ENCODE peak calls at places on chromosomes 16 and 17, in eight cellular contexts. Q is left ventricle myocardium inferior, J is lung, B is psoas muscle, V is heart left ventricle, M is B cell, K is colonic mucosa, D is type B pancreatic cell. W is an unnamed sample.

GRCh38 chr16:25141648-25142047 is 30.1 kb downstream of the LCMT1 start:
- DNase-seq in Q (no peak), J (no peak), B (no peak), V (no peak), M (no peak), K (no peak), D (no peak), W (no peak)

GRCh38 chr16:23333962-23334361 is 31.9 kb downstream of the SCNN1B start:
- DNase-seq in Q (no peak), J (no peak), B (no peak), V (no peak), M (no peak), K (no peak), D (no peak), W (no peak)

GRCh38 chr17:81543339-81543675 is 8.8 kb downstream of the FAAP100 start:
- DNase-seq in Q (peak; percentile 42), J (no peak), B (no peak), V (no peak), M (no peak), K (no peak), D (no peak), W (no peak)

GRCh38 chr17:83067071-83067717 is 12.2 kb upstream of the METRNL start:
- DNase-seq in Q (peak; percentile 12), J (no peak), B (peak; percentile 10), V (peak; percentile 15), M (no peak), K (no peak), D (no peak), W (peak; percentile 1)

GRCh38 chr16:81831722-81832126 is 52.6 kb downstream of the PLCG2 start:
- DNase-seq in Q (peak; percentile 40), J (peak; percentile 71), B (peak; percentile 33), V (peak; percentile 60), M (peak; percentile 82), K (peak; percentile 51), D (no peak), W (no peak)

GRCh38 chr17:13365331-13365730 is 236.4 kb downstream of the HS3ST3A1 start:
- DNase-seq in Q (no peak), J (no peak), B (no peak), V (no peak), M (no peak), K (no peak), D (no peak), W (no peak)

GRCh38 chr17:42906772-42907171 is 6.2 kb downstream of the G6PC1 start:
- DNase-seq in Q (no peak), J (no peak), B (no peak), V (no peak), M (no peak), K (no peak), D (no peak), W (no peak)

GRCh38 chr17:7046127-7046724 is 2.3 kb upstream of the SLC16A11 start:
- DNase-seq in Q (no peak), J (peak; percentile 91), B (no peak), V (no peak), M (peak; percentile 51), K (peak; percentile 95), D (peak; percentile 83), W (peak; percentile 48)

GRCh38 chr17:81927145-81927652 is 336 bp downstream of the MAFG start:
- DNase-seq in Q (peak; percentile 29), J (no peak), B (no peak), V (no peak), M (peak; percentile 52), K (no peak), D (no peak), W (no peak)

GRCh38 chr17:68693466-68693865 is 92.3 kb upstream of the FAM20A start:
- DNase-seq in Q (no peak), J (no peak), B (no peak), V (no peak), M (no peak), K (no peak), D (no peak), W (no peak)

GRCh38 chr16:77273-77806 is 685 bp upstream of the MPG start:
- DNase-seq in Q (peak; percentile 67), J (peak; percentile 54), B (peak; percentile 67), V (peak; percentile 66), M (peak; percentile 55), K (peak; percentile 56), D (no peak), W (peak; percentile 54)

GRCh38 chr16:1296688-1297412 is 12.6 kb upstream of the UBE2I start:
- DNase-seq in Q (no peak), J (no peak), B (no peak), V (no peak), M (no peak), K (peak; percentile 45), D (no peak), W (no peak)

GRCh38 chr16:83698964-83699363 is 108.8 kb upstream of the HSBP1 start:
- DNase-seq in Q (no peak), J (no peak), B (no peak), V (no peak), M (no peak), K (no peak), D (no peak), W (no peak)

GRCh38 chr16:10521681-10522274 is 58.6 kb downstream of the EMP2 start:
- DNase-seq in Q (no peak), J (peak; percentile 64), B (peak; percentile 22), V (peak; percentile 48), M (peak; percentile 77), K (peak; percentile 77), D (no peak), W (peak; percentile 60)

GRCh38 chr17:9566067-9566466 is 9.6 kb downstream of the STX8 start:
- DNase-seq in Q (no peak), J (no peak), B (no peak), V (no peak), M (no peak), K (no peak), D (no peak), W (no peak)

GRCh38 chr17:9571201-9571600 is 4.4 kb downstream of the STX8 start:
- DNase-seq in Q (no peak), J (no peak), B (no peak), V (no peak), M (no peak), K (no peak), D (no peak), W (no peak)

GRCh38 chr17:9568957-9569588 is 6.5 kb downstream of the STX8 start:
- DNase-seq in Q (no peak), J (no peak), B (no peak), V (no peak), M (no peak), K (no peak), D (no peak), W (no peak)

GRCh38 chr17:9564104-9564503 is 11.5 kb downstream of the STX8 start:
- DNase-seq in Q (no peak), J (no peak), B (no peak), V (no peak), M (no peak), K (no peak), D (no peak), W (no peak)

GRCh38 chr17:9568004-9568403 is 7.6 kb downstream of the STX8 start:
- DNase-seq in Q (no peak), J (no peak), B (no peak), V (no peak), M (no peak), K (no peak), D (no peak), W (no peak)
- TF ChIP-seq CTCF in Q (no peak), J (no peak), B (no peak), V (no peak), M (no peak), K (no peak), D (no peak), W (no peak)

GRCh38 chr16:46901709-46902108 is 17.5 kb downstream of the GPT2 start:
- DNase-seq in Q (no peak), J (no peak), B (no peak), V (no peak), M (no peak), K (no peak), D (no peak), W (no peak)
- TF ChIP-seq CTCF in Q (no peak), J (no peak), B (no peak), V (no peak), M (no peak), K (no peak), D (no peak), W (no peak)

DNA sequence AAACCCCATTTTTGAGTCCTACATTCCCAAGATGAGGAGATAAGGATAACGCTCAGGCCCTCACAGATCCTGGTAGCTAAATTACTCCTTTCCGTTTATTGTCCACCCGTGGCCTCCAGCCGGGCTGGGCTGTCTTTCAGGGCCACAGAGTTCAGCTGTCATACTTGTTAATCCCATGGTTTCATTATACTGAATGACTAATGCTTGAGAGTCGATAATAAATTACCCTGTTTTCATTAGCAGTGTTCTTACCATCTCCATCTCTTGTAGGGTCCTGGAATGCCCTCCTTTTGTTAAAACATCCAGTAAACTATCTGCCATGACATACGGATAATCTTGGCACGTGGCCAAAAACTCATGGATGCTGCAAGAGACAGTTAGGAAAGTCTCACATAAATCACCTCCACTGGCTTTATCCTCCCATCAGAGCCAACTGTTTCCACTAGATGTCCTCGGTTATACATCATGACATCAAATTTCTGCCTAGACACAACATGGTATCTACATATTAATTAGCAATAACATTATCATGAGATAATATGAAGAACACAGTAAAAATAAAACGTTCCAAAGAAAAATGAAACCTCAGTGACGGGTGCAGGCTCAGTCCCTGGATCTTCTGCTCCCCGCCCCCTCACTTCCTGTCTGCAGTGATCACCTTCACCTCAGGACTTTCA is 45.3 kb downstream of the BRD7 start:
- DNase-seq in Q (no peak), J (no peak), B (no peak), V (no peak), M (no peak), K (no peak), D (no peak), W (no peak)
- TF ChIP-seq CTCF in Q (no peak), J (no peak), B (no peak), V (no peak), M (peak; percentile 28), K (peak; percentile 13), D (peak; percentile 55), W (peak; percentile 11)

DNA sequence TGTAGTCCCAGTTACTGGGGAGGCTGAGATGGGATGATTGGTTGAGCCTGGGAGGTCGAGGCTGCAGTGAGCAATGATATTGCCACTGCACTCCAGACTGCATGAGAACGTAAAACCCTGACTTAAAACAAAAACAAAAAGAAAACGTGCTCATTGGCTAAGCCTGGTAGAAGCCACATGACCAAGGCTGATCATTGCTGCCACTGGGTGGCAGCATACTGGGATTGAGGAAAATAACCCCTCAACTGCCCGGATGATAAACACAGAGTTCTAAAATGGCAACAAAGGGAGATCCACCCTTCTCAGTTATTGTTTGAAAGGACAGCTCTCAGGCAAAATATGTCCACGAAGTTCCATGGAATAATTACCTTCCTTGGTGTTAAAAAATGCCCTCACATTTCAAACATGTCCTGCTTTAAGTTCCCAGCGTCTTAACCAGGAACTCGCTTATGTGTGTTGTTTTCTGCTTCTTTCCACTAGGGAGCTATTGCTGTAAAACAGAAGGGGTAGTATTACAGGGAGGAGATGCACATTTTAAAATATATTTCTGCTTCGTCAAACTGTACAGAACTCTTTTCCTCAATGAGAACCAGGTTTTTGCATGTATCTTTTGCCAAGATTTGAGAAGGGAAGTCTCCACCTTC is 675.3 kb downstream of the MAF start:
- DNase-seq in Q (peak; percentile 19), J (no peak), B (peak; percentile 26), V (no peak), M (peak; percentile 38), K (peak; percentile 32), D (no peak), W (no peak)
- TF ChIP-seq CTCF in Q (peak; percentile 69), J (peak; percentile 18), B (peak; percentile 54), V (peak; percentile 24), M (peak; percentile 41), K (peak; percentile 39), D (peak; percentile 66), W (peak; percentile 22)

GRCh38 chr16:54288592-54289241 is 2.1 kb upstream of the IRX3 start:
- DNase-seq in Q (no peak), J (no peak), B (no peak), V (no peak), M (no peak), K (no peak), D (no peak), W (no peak)
- TF ChIP-seq CTCF in Q (no peak), J (no peak), B (no peak), V (no peak), M (no peak), K (no peak), D (no peak), W (no peak)

W was measured in nephron progenitor cell.